ENCODE peak calls at places on chromosomes 2 and 18, in eight cellular contexts. One of them, this sample, is unnamed. For H3K36me3 and H3K4me1, the result is how much of the 10 kb centered on the place peaks cover.

GRCh38 chr2:18791172-18791797 is 201.9 kb upstream of the NT5C1B start:
- DNase-seq in Caco-2: no peak
- DNase-seq in stomach: no peak
- DNase-seq in GM23248: peak
- DNase-seq in prostate gland: no peak
- DNase-seq in CD4-positive, CD25-positive, alpha-beta regulatory T cell: no peak
- DNase-seq in tibial artery: no peak
- DNase-seq in pancreas: no peak
- DNase-seq in this sample: no peak

GRCh38 chr18:76647322-76647721 is 152.3 kb upstream of the ZNF516 start:
- DNase-seq in pancreas: no peak
- DNase-seq in GM23248: no peak
- DNase-seq in Caco-2: no peak
- DNase-seq in stomach: no peak
- DNase-seq in prostate gland: no peak
- DNase-seq in tibial artery: no peak
- DNase-seq in CD4-positive, CD25-positive, alpha-beta regulatory T cell: no peak
- DNase-seq in this sample: no peak

GRCh38 chr2:11242545-11243174 is 87.4 kb downstream of the SLC66A3 start:
- DNase-seq in pancreas: no peak
- DNase-seq in GM23248: no peak
- DNase-seq in stomach: no peak
- DNase-seq in tibial artery: no peak
- DNase-seq in Caco-2: no peak
- DNase-seq in prostate gland: no peak
- DNase-seq in CD4-positive, CD25-positive, alpha-beta regulatory T cell: no peak
- DNase-seq in this sample: no peak

GRCh38 chr18:12837747-12838146 is 46.3 kb downstream of the PTPN2 start:
- DNase-seq in stomach: no peak
- DNase-seq in pancreas: no peak
- DNase-seq in prostate gland: no peak
- DNase-seq in Caco-2: no peak
- DNase-seq in tibial artery: no peak
- DNase-seq in CD4-positive, CD25-positive, alpha-beta regulatory T cell: peak
- DNase-seq in GM23248: peak
- DNase-seq in this sample: peak

GRCh38 chr2:83221258-83221657 is 1237.8 kb downstream of the SUCLG1 start:
- DNase-seq in stomach: no peak
- DNase-seq in prostate gland: no peak
- DNase-seq in GM23248: peak
- DNase-seq in CD4-positive, CD25-positive, alpha-beta regulatory T cell: no peak
- DNase-seq in pancreas: no peak
- DNase-seq in Caco-2: no peak
- DNase-seq in tibial artery: no peak
- DNase-seq in this sample: no peak

GRCh38 chr2:177334940-177335543 is 57.5 kb upstream of the AGPS start:
- DNase-seq in Caco-2: peak
- DNase-seq in tibial artery: no peak
- DNase-seq in pancreas: no peak
- DNase-seq in CD4-positive, CD25-positive, alpha-beta regulatory T cell: peak
- DNase-seq in GM23248: peak
- DNase-seq in prostate gland: peak
- DNase-seq in stomach: no peak
- DNase-seq in this sample: peak

GRCh38 chr18:25223211-25223610 is 128.8 kb downstream of the ZNF521 start:
- DNase-seq in GM23248: no peak
- DNase-seq in CD4-positive, CD25-positive, alpha-beta regulatory T cell: no peak
- DNase-seq in prostate gland: no peak
- DNase-seq in tibial artery: no peak
- DNase-seq in Caco-2: no peak
- DNase-seq in stomach: no peak
- DNase-seq in pancreas: no peak
- DNase-seq in this sample: no peak

GRCh38 chr2:146982393-146982846 is 862.4 kb upstream of the ACVR2A start:
- DNase-seq in tibial artery: peak
- DNase-seq in GM23248: peak
- DNase-seq in CD4-positive, CD25-positive, alpha-beta regulatory T cell: no peak
- DNase-seq in Caco-2: no peak
- DNase-seq in stomach: peak
- DNase-seq in pancreas: no peak
- DNase-seq in prostate gland: peak
- DNase-seq in this sample: no peak

GRCh38 chr2:191571163-191571769 is 106.7 kb upstream of the NABP1 start:
- DNase-seq in Caco-2: peak
- DNase-seq in GM23248: peak
- DNase-seq in CD4-positive, CD25-positive, alpha-beta regulatory T cell: peak
- DNase-seq in tibial artery: no peak
- DNase-seq in prostate gland: no peak
- DNase-seq in pancreas: no peak
- DNase-seq in stomach: no peak
- DNase-seq in this sample: peak

GRCh38 chr2:173550143-173550542 is 195.5 kb downstream of the CDCA7 start:
- DNase-seq in pancreas: no peak
- DNase-seq in stomach: no peak
- DNase-seq in tibial artery: no peak
- DNase-seq in Caco-2: no peak
- DNase-seq in CD4-positive, CD25-positive, alpha-beta regulatory T cell: no peak
- DNase-seq in GM23248: peak
- DNase-seq in prostate gland: no peak
- DNase-seq in this sample: no peak

GRCh38 chr18:8685141-8685913 is 20.0 kb upstream of the MTCL1 start:
- DNase-seq in pancreas: no peak
- DNase-seq in prostate gland: peak
- DNase-seq in CD4-positive, CD25-positive, alpha-beta regulatory T cell: no peak
- DNase-seq in Caco-2: no peak
- DNase-seq in GM23248: peak
- DNase-seq in stomach: no peak
- DNase-seq in tibial artery: no peak
- DNase-seq in this sample: peak

GRCh38 chr2:3759766-3760165 is 56.4 kb downstream of the DCDC2C start:
- DNase-seq in stomach: no peak
- DNase-seq in tibial artery: no peak
- DNase-seq in CD4-positive, CD25-positive, alpha-beta regulatory T cell: no peak
- DNase-seq in Caco-2: no peak
- DNase-seq in pancreas: no peak
- DNase-seq in GM23248: no peak
- DNase-seq in prostate gland: no peak
- DNase-seq in this sample: no peak

GRCh38 chr2:240481720-240482119 is 46.3 kb downstream of the GPC1 start:
- DNase-seq in stomach: no peak
- DNase-seq in tibial artery: peak
- DNase-seq in GM23248: no peak
- DNase-seq in prostate gland: no peak
- DNase-seq in pancreas: no peak
- DNase-seq in CD4-positive, CD25-positive, alpha-beta regulatory T cell: no peak
- DNase-seq in Caco-2: no peak
- DNase-seq in this sample: no peak

GRCh38 chr2:174546519-174547506 is 50.8 kb downstream of the WIPF1 start:
- DNase-seq in pancreas: no peak
- DNase-seq in stomach: no peak
- DNase-seq in GM23248: peak
- DNase-seq in tibial artery: no peak
- DNase-seq in CD4-positive, CD25-positive, alpha-beta regulatory T cell: peak
- DNase-seq in Caco-2: peak
- DNase-seq in prostate gland: no peak
- DNase-seq in this sample: no peak

GRCh38 chr2:86789687-86790133 is 1.0 kb downstream of the CD8A start:
- DNase-seq in CD4-positive, CD25-positive, alpha-beta regulatory T cell: no peak
- DNase-seq in prostate gland: no peak
- DNase-seq in GM23248: no peak
- DNase-seq in Caco-2: no peak
- DNase-seq in pancreas: no peak
- DNase-seq in stomach: no peak
- DNase-seq in tibial artery: no peak
- DNase-seq in this sample: no peak

GRCh38 chr2:120820885-120821279 is 85.2 kb downstream of the GLI2 start:
- DNase-seq in CD4-positive, CD25-positive, alpha-beta regulatory T cell: no peak
- DNase-seq in GM23248: peak
- DNase-seq in pancreas: no peak
- DNase-seq in Caco-2: no peak
- DNase-seq in tibial artery: peak
- DNase-seq in stomach: no peak
- DNase-seq in prostate gland: no peak
- DNase-seq in this sample: no peak

GRCh38 chr2:191578031-191578430 is 99.9 kb upstream of the NABP1 start:
- DNase-seq in GM23248: no peak
- DNase-seq in pancreas: no peak
- DNase-seq in Caco-2: no peak
- DNase-seq in CD4-positive, CD25-positive, alpha-beta regulatory T cell: no peak
- DNase-seq in stomach: no peak
- DNase-seq in tibial artery: no peak
- DNase-seq in prostate gland: peak
- DNase-seq in this sample: no peak

GRCh38 chr2:76821731-76822130 is 700.4 kb downstream of the LRRTM4 start:
- DNase-seq in Caco-2: no peak
- DNase-seq in CD4-positive, CD25-positive, alpha-beta regulatory T cell: no peak
- DNase-seq in prostate gland: peak
- DNase-seq in GM23248: no peak
- DNase-seq in tibial artery: no peak
- DNase-seq in pancreas: no peak
- DNase-seq in stomach: no peak
- DNase-seq in this sample: no peak

GRCh38 chr18:51185075-51185474 is 12.4 kb downstream of the MEX3C start:
- DNase-seq in tibial artery: no peak
- DNase-seq in stomach: no peak
- DNase-seq in pancreas: no peak
- DNase-seq in Caco-2: no peak
- DNase-seq in CD4-positive, CD25-positive, alpha-beta regulatory T cell: no peak
- DNase-seq in prostate gland: no peak
- DNase-seq in GM23248: peak
- DNase-seq in this sample: no peak

GRCh38 chr2:100596465-100596864 is 33.7 kb downstream of the PDCL3 start:
- DNase-seq in stomach: no peak
- DNase-seq in CD4-positive, CD25-positive, alpha-beta regulatory T cell: no peak
- DNase-seq in pancreas: no peak
- DNase-seq in tibial artery: no peak
- DNase-seq in GM23248: no peak
- DNase-seq in Caco-2: no peak
- DNase-seq in prostate gland: no peak
- DNase-seq in this sample: no peak

GRCh38 chr2:83071914-83072313 is 1387.2 kb downstream of the SUCLG1 start:
- DNase-seq in GM23248: no peak
- DNase-seq in tibial artery: no peak
- DNase-seq in pancreas: no peak
- DNase-seq in prostate gland: no peak
- DNase-seq in Caco-2: peak
- DNase-seq in stomach: no peak
- DNase-seq in CD4-positive, CD25-positive, alpha-beta regulatory T cell: no peak
- DNase-seq in this sample: no peak

GRCh38 chr2:127703282-127703681 is 2.0 kb downstream of the SFT2D3 start:
- DNase-seq in stomach: no peak
- DNase-seq in GM23248: no peak
- DNase-seq in prostate gland: no peak
- DNase-seq in tibial artery: no peak
- DNase-seq in Caco-2: no peak
- DNase-seq in CD4-positive, CD25-positive, alpha-beta regulatory T cell: no peak
- DNase-seq in pancreas: no peak
- DNase-seq in this sample: no peak

GRCh38 chr2:127704641-127705243 is 3.4 kb downstream of the SFT2D3 start:
- DNase-seq in GM23248: peak
- DNase-seq in prostate gland: no peak
- DNase-seq in tibial artery: peak
- DNase-seq in pancreas: no peak
- DNase-seq in stomach: no peak
- DNase-seq in Caco-2: no peak
- DNase-seq in CD4-positive, CD25-positive, alpha-beta regulatory T cell: no peak
- DNase-seq in this sample: no peak

GRCh38 chr2:127706215-127706990 is 5.1 kb downstream of the SFT2D3 start:
- DNase-seq in pancreas: no peak
- DNase-seq in prostate gland: no peak
- DNase-seq in Caco-2: no peak
- DNase-seq in CD4-positive, CD25-positive, alpha-beta regulatory T cell: no peak
- DNase-seq in stomach: no peak
- DNase-seq in tibial artery: no peak
- DNase-seq in GM23248: no peak
- DNase-seq in this sample: no peak

GRCh38 chr2:127707890-127708648 is 6.8 kb downstream of the SFT2D3 start:
- DNase-seq in stomach: no peak
- DNase-seq in pancreas: no peak
- DNase-seq in prostate gland: no peak
- DNase-seq in CD4-positive, CD25-positive, alpha-beta regulatory T cell: no peak
- DNase-seq in GM23248: no peak
- DNase-seq in tibial artery: no peak
- DNase-seq in Caco-2: no peak
- DNase-seq in this sample: no peak

GRCh38 chr2:127705281-127706065 is 4.2 kb downstream of the SFT2D3 start:
- DNase-seq in Caco-2: no peak
- DNase-seq in CD4-positive, CD25-positive, alpha-beta regulatory T cell: no peak
- DNase-seq in stomach: no peak
- DNase-seq in prostate gland: no peak
- DNase-seq in tibial artery: no peak
- DNase-seq in pancreas: no peak
- DNase-seq in GM23248: peak
- DNase-seq in this sample: no peak
- H3K36me3 ChIP-seq in Caco-2: under half
- H3K36me3 ChIP-seq in CD4-positive, CD25-positive, alpha-beta regulatory T cell: under half
- H3K36me3 ChIP-seq in stomach: half or more
- H3K36me3 ChIP-seq in prostate gland: under half
- H3K36me3 ChIP-seq in tibial artery: under half
- H3K36me3 ChIP-seq in pancreas: under half
- H3K36me3 ChIP-seq in GM23248: under half
- H3K36me3 ChIP-seq in this sample: half or more

GRCh38 chr2:242046184-242046826 is 176.8 kb downstream of the RTP5 start:
- DNase-seq in prostate gland: no peak
- DNase-seq in tibial artery: no peak
- DNase-seq in GM23248: no peak
- DNase-seq in stomach: no peak
- DNase-seq in CD4-positive, CD25-positive, alpha-beta regulatory T cell: no peak
- DNase-seq in pancreas: no peak
- DNase-seq in Caco-2: no peak
- DNase-seq in this sample: no peak
- H3K4me3 ChIP-seq in prostate gland: no peak
- H3K4me3 ChIP-seq in tibial artery: no peak
- H3K4me3 ChIP-seq in GM23248: peak
- H3K4me3 ChIP-seq in stomach: no peak
- H3K4me3 ChIP-seq in CD4-positive, CD25-positive, alpha-beta regulatory T cell: no peak
- H3K4me3 ChIP-seq in pancreas: no peak
- H3K4me3 ChIP-seq in Caco-2: no peak
- H3K4me3 ChIP-seq in this sample: no peak

DNA sequence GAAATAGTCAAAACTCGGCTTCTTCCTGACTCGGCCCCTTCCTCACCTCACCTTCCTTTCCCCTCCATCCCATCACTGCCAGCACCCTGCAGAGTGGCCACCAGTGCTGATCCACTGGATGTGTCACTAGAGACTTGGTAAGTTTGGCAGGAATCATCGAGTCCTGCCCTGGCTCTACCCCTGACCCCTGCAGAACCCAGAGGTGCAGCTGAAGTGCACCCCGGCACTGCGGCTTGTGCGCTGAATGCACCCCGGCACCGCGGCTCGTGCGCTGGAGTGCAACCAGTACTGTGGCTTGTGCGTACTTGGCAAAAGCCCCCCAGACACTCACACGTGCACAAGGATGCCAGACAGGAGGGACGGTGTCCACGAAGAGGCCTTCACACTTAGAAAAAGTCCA is 206.5 kb downstream of the SNTG2 start:
- DNase-seq in stomach: no peak
- DNase-seq in pancreas: no peak
- DNase-seq in CD4-positive, CD25-positive, alpha-beta regulatory T cell: no peak
- DNase-seq in GM23248: no peak
- DNase-seq in Caco-2: no peak
- DNase-seq in tibial artery: no peak
- DNase-seq in prostate gland: no peak
- DNase-seq in this sample: no peak
- H3K4me1 ChIP-seq in stomach: under half
- H3K4me1 ChIP-seq in pancreas: under half
- H3K4me1 ChIP-seq in CD4-positive, CD25-positive, alpha-beta regulatory T cell: under half
- H3K4me1 ChIP-seq in GM23248: under half
- H3K4me1 ChIP-seq in Caco-2: under half
- H3K4me1 ChIP-seq in tibial artery: under half
- H3K4me1 ChIP-seq in prostate gland: under half
- H3K4me1 ChIP-seq in this sample: under half

GRCh38 chr2:108460345-108461037 is 11.5 kb downstream of the GCC2 start:
- DNase-seq in stomach: no peak
- DNase-seq in pancreas: no peak
- DNase-seq in CD4-positive, CD25-positive, alpha-beta regulatory T cell: peak
- DNase-seq in Caco-2: no peak
- DNase-seq in GM23248: no peak
- DNase-seq in tibial artery: no peak
- DNase-seq in prostate gland: no peak
- DNase-seq in this sample: no peak
- H3K36me3 ChIP-seq in stomach: half or more
- H3K36me3 ChIP-seq in pancreas: under half
- H3K36me3 ChIP-seq in CD4-positive, CD25-positive, alpha-beta regulatory T cell: half or more
- H3K36me3 ChIP-seq in Caco-2: under half
- H3K36me3 ChIP-seq in GM23248: half or more
- H3K36me3 ChIP-seq in tibial artery: half or more
- H3K36me3 ChIP-seq in prostate gland: under half
- H3K36me3 ChIP-seq in this sample: under half

This sample was measured in HAP-1.